ENCODE peak calls at places on chromosomes 7 and 10, in four cellular contexts. T is GM06990, E is non-pigmented ciliary epithelial cell, L is memory B cell. A is an unnamed sample.

GRCh38 chr10:77925795-77926565 is 575 bp downstream of the DLG5 start:
- DNase-seq in T (peak), E (no peak), L (peak), A (no peak)

GRCh38 chr7:105487559-105488218 is 34.4 kb downstream of the PUS7 start:
- DNase-seq in T (no peak), E (no peak), L (peak), A (peak)

GRCh38 chr10:116728526-116729096 is 13.8 kb downstream of the HSPA12A start:
- DNase-seq in T (no peak), E (no peak), L (no peak), A (no peak)

GRCh38 chr10:73585223-73585784 is 5.8 kb downstream of the USP54 start:
- DNase-seq in T (no peak), E (no peak), L (no peak), A (no peak)

GRCh38 chr10:6035101-6035834 is 26.9 kb downstream of the IL2RA start:
- DNase-seq in T (no peak), E (no peak), L (no peak), A (no peak)

GRCh38 chr7:31448649-31449048 is 65.2 kb upstream of the ITPRID1 start:
- DNase-seq in T (no peak), E (no peak), L (no peak), A (no peak)

GRCh38 chr10:91598211-91598981 is 34.5 kb downstream of the PPP1R3C start:
- DNase-seq in T (no peak), E (no peak), L (no peak), A (no peak)

GRCh38 chr10:106038246-106038645 is 1126.3 kb downstream of the SORCS1 start:
- DNase-seq in T (no peak), E (no peak), L (no peak), A (no peak)

GRCh38 chr10:92074126-92074887 is 150.7 kb downstream of the BTAF1 start:
- DNase-seq in T (no peak), E (no peak), L (no peak), A (no peak)

GRCh38 chr7:15376601-15377000 is 185.2 kb downstream of the AGMO start:
- DNase-seq in T (no peak), E (no peak), L (no peak), A (no peak)

GRCh38 chr7:101932053-101932452 is 114.6 kb downstream of the CUX1 start:
- DNase-seq in T (no peak), E (no peak), L (no peak), A (no peak)

GRCh38 chr7:80481196-80481884 is 30.5 kb downstream of the GNAT3 start:
- DNase-seq in T (no peak), E (no peak), L (no peak), A (no peak)

GRCh38 chr7:136953386-136953785 is 84.9 kb downstream of the CHRM2 start:
- DNase-seq in T (no peak), E (peak), L (no peak), A (no peak)

GRCh38 chr10:125802131-125802530 is 20.9 kb downstream of the UROS start:
- DNase-seq in T (no peak), E (no peak), L (no peak), A (no peak)

GRCh38 chr7:30249316-30249715 is 35.1 kb upstream of the ZNRF2 start:
- DNase-seq in T (no peak), E (no peak), L (no peak), A (no peak)

GRCh38 chr7:27933691-27934565 is 194.0 kb downstream of the TAX1BP1 start:
- DNase-seq in T (no peak), E (no peak), L (no peak), A (no peak)

GRCh38 chr10:43225787-43226153 is 41.1 kb downstream of the RASGEF1A start:
- DNase-seq in T (no peak), E (no peak), L (no peak), A (no peak)

GRCh38 chr7:63112764-63113712 is 885.6 kb upstream of the ZNF722 start:
- DNase-seq in T (no peak), E (no peak), L (no peak), A (no peak)

GRCh38 chr10:51501396-51501795 is 198.0 kb downstream of the CSTF2T start:
- DNase-seq in T (no peak), E (no peak), L (no peak), A (no peak)

GRCh38 chr7:12524794-12525386 is 45.6 kb upstream of the SCIN start:
- DNase-seq in T (no peak), E (no peak), L (no peak), A (peak)

GRCh38 chr7:137717811-137718271 is 128.9 kb downstream of the DGKI start:
- DNase-seq in T (no peak), E (no peak), L (no peak), A (no peak)

GRCh38 chr10:81981724-81982123 is 106.7 kb downstream of the NRG3 start:
- DNase-seq in T (no peak), E (no peak), L (no peak), A (no peak)

GRCh38 chr10:60572511-60573194 is 183.0 kb upstream of the ANK3 start:
- DNase-seq in T (no peak), E (peak), L (no peak), A (no peak)

GRCh38 chr10:73970845-73971244 is 27.1 kb upstream of the VCL start:
- DNase-seq in T (no peak), E (no peak), L (no peak), A (no peak)

GRCh38 chr7:142385528-142386340 is 127.9 kb upstream of the PRSS58 start:
- DNase-seq in T (no peak), E (peak), L (no peak), A (no peak)

GRCh38 chr10:70648427-70648826 is 23.9 kb upstream of the ADAMTS14 start:
- DNase-seq in T (no peak), E (no peak), L (no peak), A (no peak)

GRCh38 chr10:128604025-128604424 is 477.8 kb upstream of the MKI67 start:
- DNase-seq in T (no peak), E (no peak), L (no peak), A (no peak)

GRCh38 chr7:19284596-19285300 is 139.5 kb upstream of the FERD3L start:
- DNase-seq in T (no peak), E (peak), L (no peak), A (no peak)

GRCh38 chr10:129513312-129513711 is 46.3 kb downstream of the MGMT start:
- DNase-seq in T (no peak), E (no peak), L (no peak), A (no peak)

GRCh38 chr7:133824123-133824522 is 303.0 kb upstream of the LRGUK start:
- DNase-seq in T (no peak), E (no peak), L (no peak), A (no peak)

GRCh38 chr10:48523820-48524758 is 80.8 kb downstream of the ARHGAP22 start:
- DNase-seq in T (no peak), E (no peak), L (no peak), A (no peak)

GRCh38 chr10:47318706-47319105 is 3.5 kb upstream of the GDF2 start:
- DNase-seq in T (no peak), E (no peak), L (no peak), A (no peak)

GRCh38 chr7:82566752-82567151 is 123.2 kb upstream of the CACNA2D1 start:
- DNase-seq in T (no peak), E (no peak), L (no peak), A (no peak)

GRCh38 chr10:91907033-91907594 is 2.2 kb downstream of the FGFBP3 start:
- DNase-seq in T (no peak), E (no peak), L (no peak), A (no peak)

GRCh38 chr10:121291376-121291775 is 306.9 kb downstream of the FGFR2 start:
- DNase-seq in T (no peak), E (no peak), L (no peak), A (no peak)

GRCh38 chr7:69204936-69205335 is 393.3 kb upstream of the AUTS2 start:
- DNase-seq in T (no peak), E (no peak), L (no peak), A (no peak)

GRCh38 chr10:13891542-13892431 is 305.0 kb downstream of the PRPF18 start:
- DNase-seq in T (peak), E (no peak), L (no peak), A (peak)